ENCODE peak calls at places on chromosomes 1 and 21, in seven cellular contexts. Y is IMR-90, X is neuronal stem cell, L is mesendoderm, Q is H1, W is H9, B is trophoblast cell. F is an unnamed sample.

GRCh38 chr1:45050931-45051748 is 39.1 kb downstream of the UROD start:
- DNase-seq in B (no peak), X (no peak), W (no peak), L (no peak), Q (no peak), Y (no peak), F (no peak)

GRCh38 chr21:38771536-38771935 is 34.2 kb upstream of the ETS2 start:
- DNase-seq in L (no peak), W (no peak), Y (peak), X (no peak), B (peak), Q (no peak), F (no peak)

GRCh38 chr1:241408170-241408569 is 51.2 kb upstream of the RGS7 start:
- DNase-seq in Y (peak), L (peak), Q (no peak), X (no peak), B (no peak), W (no peak), F (peak)

GRCh38 chr1:228081144-228081543 is 1.4 kb upstream of the ARF1 start:
- DNase-seq in Y (no peak), Q (no peak), W (no peak), X (no peak), B (no peak), L (no peak), F (no peak)

GRCh38 chr1:7222616-7223015 is 437.4 kb downstream of the CAMTA1 start:
- DNase-seq in X (no peak), L (no peak), Y (no peak), Q (no peak), W (no peak), B (no peak), F (no peak)

GRCh38 chr1:225653463-225654276 is 747 bp upstream of the ENAH start:
- DNase-seq in W (peak), B (peak), Q (no peak), L (peak), Y (peak), X (peak), F (peak)

GRCh38 chr1:40769815-40770214 is 13.8 kb upstream of the KCNQ4 start:
- DNase-seq in W (no peak), B (no peak), L (no peak), X (no peak), Y (no peak), Q (no peak), F (no peak)

GRCh38 chr1:77037990-77038389 is 170.7 kb downstream of the ST6GALNAC5 start:
- DNase-seq in W (no peak), L (no peak), Q (no peak), B (no peak), X (no peak), Y (no peak), F (no peak)

GRCh38 chr1:201691716-201692115 is 137.2 kb upstream of the IPO9 start:
- DNase-seq in Q (no peak), Y (no peak), X (no peak), W (no peak), B (no peak), L (no peak), F (no peak)

GRCh38 chr1:117258791-117259190 is 48.1 kb upstream of the VTCN1 start:
- DNase-seq in B (no peak), Y (no peak), L (no peak), Q (no peak), X (no peak), W (no peak), F (no peak)

GRCh38 chr1:35001743-35002142 is 16.6 kb upstream of the TMEM35B start:
- DNase-seq in X (no peak), B (no peak), Q (no peak), L (no peak), Y (peak), W (no peak), F (no peak)

GRCh38 chr1:43525995-43526394 is 4.7 kb upstream of the PTPRF start:
- DNase-seq in Y (peak), W (no peak), B (peak), Q (no peak), X (no peak), L (no peak), F (peak)

GRCh38 chr21:27454234-27454633 is 487.3 kb upstream of the ADAMTS5 start:
- DNase-seq in X (no peak), B (no peak), L (no peak), Q (no peak), W (no peak), Y (no peak), F (no peak)

GRCh38 chr21:29649370-29649963 is 290.3 kb downstream of the GRIK1 start:
- DNase-seq in Q (no peak), B (no peak), X (no peak), W (no peak), Y (no peak), L (peak), F (no peak)

GRCh38 chr1:245800901-245801605 is 646.3 kb downstream of the KIF26B start:
- DNase-seq in L (no peak), X (no peak), Q (no peak), W (no peak), Y (peak), B (peak), F (no peak)

GRCh38 chr1:31679676-31680230 is 24.1 kb downstream of the COL16A1 start:
- DNase-seq in X (no peak), W (no peak), Y (no peak), B (no peak), L (no peak), Q (no peak), F (no peak)

GRCh38 chr1:31627301-31627929 is 9.9 kb downstream of the HCRTR1 start:
- DNase-seq in Q (no peak), L (no peak), B (no peak), X (no peak), Y (no peak), W (no peak), F (no peak)

GRCh38 chr1:28518745-28519341 is 13.0 kb downstream of the RCC1 start:
- DNase-seq in B (no peak), X (no peak), W (no peak), L (peak), Y (no peak), Q (no peak), F (peak)

GRCh38 chr1:32703479-32704291 is 1.1 kb upstream of the SYNC start:
- DNase-seq in W (no peak), Q (no peak), X (no peak), Y (peak), L (peak), B (peak), F (peak)

GRCh38 chr21:42631142-42631541 is 22.3 kb upstream of the PDE9A start:
- DNase-seq in L (no peak), Q (no peak), Y (no peak), W (no peak), B (no peak), X (no peak), F (no peak)

GRCh38 chr1:212671342-212672031 is 28.2 kb downstream of the BATF3 start:
- DNase-seq in X (no peak), B (peak), Q (no peak), Y (peak), L (peak), W (peak), F (peak)

GRCh38 chr1:47276850-47277249 is 37.1 kb downstream of the STIL start:
- DNase-seq in Y (no peak), Q (no peak), B (no peak), X (no peak), W (no peak), L (no peak), F (no peak)

GRCh38 chr1:25837253-25837875 is 17.6 kb downstream of the MTFR1L start:
- DNase-seq in L (peak), B (peak), Y (no peak), W (no peak), X (no peak), Q (no peak), F (no peak)

GRCh38 chr1:214335567-214335966 is 54.6 kb downstream of the SMYD2 start:
- DNase-seq in X (no peak), L (no peak), B (no peak), Y (no peak), Q (no peak), W (no peak), F (no peak)

GRCh38 chr1:47002211-47002610 is 21.3 kb upstream of the CYP4X1 start:
- DNase-seq in B (no peak), W (no peak), L (no peak), Q (no peak), Y (no peak), X (no peak), F (no peak)

GRCh38 chr1:236880209-236880608 is 85.1 kb downstream of the MTR start:
- DNase-seq in L (no peak), W (no peak), X (no peak), Q (no peak), B (no peak), Y (no peak), F (no peak)

GRCh38 chr21:17784604-17785402 is 34.4 kb downstream of the C21orf91 start:
- DNase-seq in W (no peak), L (no peak), Q (no peak), B (no peak), X (no peak), Y (no peak), F (no peak)

GRCh38 chr1:39638965-39639332 is 494 bp downstream of the HEYL start:
- DNase-seq in Y (no peak), W (no peak), X (no peak), Q (no peak), L (no peak), B (no peak), F (no peak)

GRCh38 chr1:39632491-39633417 is 6.7 kb downstream of the HEYL start:
- DNase-seq in X (peak), B (no peak), Y (peak), W (peak), L (peak), Q (no peak), F (peak)

GRCh38 chr1:155909894-155910293 is 1.3 kb downstream of the RIT1 start:
- DNase-seq in Y (peak), B (peak), Q (no peak), X (no peak), L (peak), W (no peak), F (peak)

GRCh38 chr1:203367051-203367450 is 16.1 kb upstream of the FMOD start:
- DNase-seq in Q (no peak), W (no peak), L (no peak), Y (no peak), B (no peak), X (no peak), F (no peak)

GRCh38 chr1:115748396-115749130 is 20.0 kb downstream of the CASQ2 start:
- DNase-seq in B (no peak), Y (peak), L (peak), X (no peak), W (no peak), Q (no peak), F (peak)

DNA sequence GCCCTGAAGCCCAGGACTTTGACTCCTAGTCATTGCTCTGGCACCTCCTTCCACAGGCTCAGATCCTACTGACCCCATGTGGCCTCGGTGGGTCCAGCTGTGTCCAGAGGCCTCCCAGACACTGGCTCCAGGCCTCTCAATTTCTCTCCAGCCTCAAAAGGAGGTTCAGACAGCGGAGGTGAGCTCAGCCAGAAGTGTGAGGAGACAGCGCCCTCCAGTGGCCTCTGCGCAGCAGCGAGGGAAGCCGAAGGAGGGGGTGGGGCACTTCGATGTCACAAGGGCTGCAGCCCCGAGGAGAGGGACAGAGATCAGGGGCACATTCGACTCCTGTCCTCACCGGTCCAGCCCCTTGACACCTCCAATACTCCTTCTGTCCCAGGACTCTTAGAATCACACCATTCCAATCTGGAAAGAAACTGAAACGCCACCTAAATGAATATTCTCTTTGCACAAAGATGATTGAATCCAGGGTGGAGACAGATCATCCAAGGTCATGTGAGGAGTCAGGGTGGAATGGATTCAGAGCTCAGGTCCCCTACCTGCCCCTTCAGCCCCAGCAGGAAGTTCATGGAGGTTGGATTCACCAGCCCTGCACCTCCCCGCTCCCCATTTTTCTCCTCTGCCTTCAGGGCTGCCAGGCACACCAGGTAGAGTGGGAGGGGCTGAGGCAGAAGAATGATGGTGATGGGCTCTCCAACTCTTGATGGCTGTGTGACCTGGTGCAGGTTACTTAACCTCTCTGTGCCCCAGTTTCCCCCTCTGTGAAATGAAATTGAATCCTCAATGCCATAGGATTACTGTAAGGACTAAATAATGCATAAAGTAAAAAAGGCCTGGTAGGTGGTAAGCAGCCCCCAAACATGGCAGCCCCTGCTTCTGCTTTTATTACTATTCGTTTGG is 34.8 kb upstream of the ZBTB40 start:
- DNase-seq in Q (peak), L (peak), W (peak), Y (peak), X (peak), B (peak), F (peak)
- H2AK5ac ChIP-seq in Q (no peak), L (no peak), W (no peak), Y (no peak), X (no peak), B (no peak), F (peak)

GRCh38 chr1:151290709-151291303 is 8.7 kb downstream of the ZNF687 start:
- DNase-seq in B (no peak), Q (no peak), L (no peak), Y (no peak), W (no peak), X (no peak), F (no peak)
- H3K4ac ChIP-seq in B (no peak), Q (no peak), L (no peak), Y (no peak), W (no peak), X (no peak), F (no peak)

GRCh38 chr1:109912214-109912861 is 1.7 kb downstream of the CSF1 start:
- DNase-seq in Y (no peak), L (no peak), B (no peak), X (no peak), Q (no peak), W (no peak), F (peak)

GRCh38 chr1:109909531-109909930 is 1.1 kb upstream of the CSF1 start:
- DNase-seq in L (no peak), Y (no peak), B (no peak), W (no peak), Q (no peak), X (no peak), F (no peak)

GRCh38 chr1:109912873-109913272 is 2.2 kb downstream of the CSF1 start:
- DNase-seq in X (no peak), W (no peak), Y (peak), B (no peak), Q (no peak), L (no peak), F (no peak)

GRCh38 chr1:109910123-109910962 is at the start of gene CSF1:
- DNase-seq in X (peak), B (peak), L (peak), Q (no peak), W (peak), Y (peak), F (peak)

DNA sequence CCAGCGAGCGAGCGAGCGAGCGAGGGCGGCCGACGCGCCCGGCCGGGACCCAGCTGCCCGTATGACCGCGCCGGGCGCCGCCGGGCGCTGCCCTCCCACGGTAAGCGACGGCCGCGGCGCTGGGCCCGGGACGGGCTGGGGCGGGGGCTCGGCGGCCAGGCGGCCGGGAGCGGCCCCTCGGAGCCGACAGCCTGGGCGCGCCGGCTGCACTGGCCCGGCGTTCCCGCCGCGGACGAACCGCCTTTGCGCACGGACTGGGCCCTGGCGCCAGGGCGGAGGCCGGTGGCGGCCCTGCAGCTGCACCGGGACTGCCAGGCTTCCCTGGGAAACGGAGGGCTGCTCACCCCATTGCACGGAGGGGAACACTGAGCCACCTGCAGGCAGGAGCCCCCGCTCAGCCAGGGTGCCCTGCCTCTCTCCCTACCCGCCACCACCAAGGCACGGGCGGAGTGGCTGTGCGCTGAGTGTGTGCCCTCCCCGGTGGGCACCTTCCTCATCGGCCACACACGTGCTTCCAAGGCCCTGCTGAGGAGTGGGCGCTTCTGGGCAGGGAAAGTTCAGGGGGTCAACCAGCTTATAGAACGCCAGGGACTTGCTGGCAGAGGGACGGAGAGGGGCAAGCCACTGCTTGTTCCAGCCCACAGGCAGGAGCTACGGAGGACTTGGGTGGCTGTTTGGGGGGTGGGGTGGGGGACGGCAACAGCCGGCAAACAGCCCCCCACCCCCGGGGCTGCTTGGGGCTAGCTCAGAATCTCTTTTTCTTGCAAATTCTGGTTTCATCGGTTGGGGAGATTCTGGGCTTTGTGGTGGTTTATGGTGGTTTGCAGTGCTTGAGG is 532 bp downstream of the CSF1 start:
- DNase-seq in L (peak), Y (no peak), Q (no peak), X (peak), W (peak), B (no peak), F (peak)
- H3K18ac ChIP-seq in L (peak), Y (peak), Q (peak), X (peak), W (peak), B (peak), F (peak)

GRCh38 chr1:96191165-96191564 is 530.4 kb upstream of the PTBP2 start:
- DNase-seq in Q (no peak), W (no peak), X (no peak), B (no peak), Y (no peak), L (no peak), F (no peak)

GRCh38 chr1:96187027-96187426 is 534.6 kb upstream of the PTBP2 start:
- DNase-seq in B (no peak), Y (no peak), W (no peak), Q (no peak), X (no peak), L (no peak), F (no peak)

GRCh38 chr1:96183928-96184327 is 537.7 kb upstream of the PTBP2 start:
- DNase-seq in W (no peak), X (no peak), Q (no peak), B (no peak), L (peak), Y (no peak), F (no peak)

GRCh38 chr1:96185181-96185580 is 536.4 kb upstream of the PTBP2 start:
- DNase-seq in Q (no peak), B (no peak), X (no peak), L (no peak), Y (no peak), W (no peak), F (no peak)
- H2AK5ac ChIP-seq in Q (no peak), B (no peak), X (no peak), L (no peak), Y (no peak), W (no peak), F (no peak)

DNA sequence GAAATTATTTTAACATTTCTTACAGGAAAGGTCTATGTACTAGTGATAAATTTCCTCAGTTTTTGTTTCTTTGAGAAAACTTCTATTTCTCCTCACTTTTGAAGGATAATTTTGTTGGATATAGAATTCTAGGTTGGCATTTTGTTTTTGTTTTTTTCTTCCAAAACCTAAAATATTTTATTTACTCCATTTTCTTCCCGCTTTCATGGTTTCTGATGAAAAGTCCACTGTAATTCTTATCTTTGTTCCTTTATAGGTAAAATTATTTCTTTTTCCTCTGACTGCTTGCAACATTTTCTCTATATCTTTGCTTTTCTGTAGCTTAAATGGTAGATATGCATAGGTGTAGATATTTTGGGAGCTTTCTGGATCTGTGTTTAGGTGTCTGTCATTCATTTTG is 153.9 kb upstream of the DSCAM start:
- DNase-seq in B (no peak), L (no peak), W (no peak), Q (no peak), X (no peak), Y (no peak), F (no peak)
- H3K4ac ChIP-seq in B (no peak), L (no peak), W (no peak), Q (no peak), X (no peak), Y (no peak), F (no peak)

GRCh38 chr1:38090796-38091195 is 44.2 kb upstream of the POU3F1 start:
- DNase-seq in L (no peak), W (no peak), Q (no peak), X (no peak), B (no peak), Y (no peak), F (no peak)

GRCh38 chr1:38092256-38092655 is 45.7 kb upstream of the POU3F1 start:
- DNase-seq in Y (no peak), Q (no peak), X (no peak), L (peak), W (no peak), B (no peak), F (no peak)

GRCh38 chr1:38087676-38088075 is 41.1 kb upstream of the POU3F1 start:
- DNase-seq in B (no peak), Y (no peak), L (no peak), Q (no peak), W (no peak), X (no peak), F (no peak)

GRCh38 chr1:38088366-38088765 is 41.8 kb upstream of the POU3F1 start:
- DNase-seq in X (no peak), Q (no peak), L (peak), W (peak), Y (no peak), B (no peak), F (no peak)

DNA sequence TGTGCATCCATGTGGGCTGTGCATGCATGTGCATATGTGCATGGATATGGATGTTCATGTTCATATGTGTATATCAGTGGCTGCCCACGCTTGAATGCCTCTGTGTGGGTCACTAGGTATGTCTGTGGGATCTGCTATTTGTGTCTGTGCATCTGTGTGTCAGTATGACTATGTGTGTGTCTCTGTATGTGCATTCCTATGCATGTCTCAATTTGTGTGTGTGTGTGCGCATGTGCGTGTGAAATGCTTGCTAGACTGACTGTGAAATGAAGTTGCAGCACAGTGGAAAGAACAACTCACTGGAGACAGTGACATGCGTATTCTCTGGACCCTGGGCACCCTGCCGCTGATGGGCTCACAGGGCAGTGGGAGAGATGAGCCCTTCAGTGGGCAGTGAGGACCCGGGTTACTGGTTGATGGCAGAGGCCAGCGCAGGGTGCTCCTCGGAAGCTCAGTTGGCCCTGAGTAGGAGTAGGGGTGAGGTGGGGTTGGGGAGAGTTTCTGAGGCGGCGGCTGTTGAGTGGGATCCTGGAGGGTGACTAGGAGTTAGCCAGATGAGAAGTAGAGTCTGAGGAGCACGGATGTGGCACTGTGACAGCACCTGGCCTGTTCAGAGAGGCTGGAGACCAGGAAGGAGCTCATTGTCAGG is 43.2 kb upstream of the POU3F1 start:
- DNase-seq in L (no peak), X (no peak), B (no peak), Y (no peak), W (no peak), Q (no peak), F (no peak)
- H3K18ac ChIP-seq in L (no peak), X (no peak), B (no peak), Y (no peak), W (no peak), Q (no peak), F (no peak)

F was measured in mesenchymal stem cell.